ENCODE peak calls at places on chromosomes 16 and 17, in five cellular contexts. F, Y, H, S and C are unnamed samples.

GRCh38 chr17:61966201-61966600 is 38.4 kb upstream of the INTS2 start:
- DNase-seq in H (no peak), S (no peak), F (no peak), Y (no peak), C (no peak)

GRCh38 chr17:49925916-49926315 is 43.1 kb upstream of the DLX4 start:
- DNase-seq in S (no peak), F (peak), H (no peak), Y (no peak), C (no peak)

GRCh38 chr17:16428098-16428882 is 12.9 kb downstream of the TRPV2 start:
- DNase-seq in S (no peak), F (peak), H (peak), Y (peak), C (no peak)

GRCh38 chr16:59259074-59259963 is 525.2 kb upstream of the GOT2 start:
- DNase-seq in F (no peak), Y (no peak), H (no peak), S (peak), C (no peak)

GRCh38 chr16:89052824-89053724 is 40.6 kb upstream of the ACSF3 start:
- DNase-seq in Y (peak), S (peak), F (no peak), H (no peak), C (no peak)

GRCh38 chr16:53973021-53973420 is 269.1 kb downstream of the FTO start:
- DNase-seq in Y (no peak), F (no peak), H (no peak), S (no peak), C (no peak)

GRCh38 chr16:54707813-54708212 is 222.9 kb upstream of the IRX5 start:
- DNase-seq in H (no peak), Y (no peak), F (no peak), S (no peak), C (no peak)

GRCh38 chr16:89330177-89330856 is 112.8 kb downstream of the ZNF778 start:
- DNase-seq in Y (peak), S (peak), H (no peak), F (peak), C (no peak)

GRCh38 chr17:76265624-76266243 is 586 bp downstream of the UBALD2 start:
- DNase-seq in F (peak), Y (peak), S (peak), H (peak), C (peak)

GRCh38 chr17:21005367-21005766 is 37.4 kb downstream of the USP22 start:
- DNase-seq in F (no peak), S (no peak), Y (no peak), H (no peak), C (no peak)

DNA sequence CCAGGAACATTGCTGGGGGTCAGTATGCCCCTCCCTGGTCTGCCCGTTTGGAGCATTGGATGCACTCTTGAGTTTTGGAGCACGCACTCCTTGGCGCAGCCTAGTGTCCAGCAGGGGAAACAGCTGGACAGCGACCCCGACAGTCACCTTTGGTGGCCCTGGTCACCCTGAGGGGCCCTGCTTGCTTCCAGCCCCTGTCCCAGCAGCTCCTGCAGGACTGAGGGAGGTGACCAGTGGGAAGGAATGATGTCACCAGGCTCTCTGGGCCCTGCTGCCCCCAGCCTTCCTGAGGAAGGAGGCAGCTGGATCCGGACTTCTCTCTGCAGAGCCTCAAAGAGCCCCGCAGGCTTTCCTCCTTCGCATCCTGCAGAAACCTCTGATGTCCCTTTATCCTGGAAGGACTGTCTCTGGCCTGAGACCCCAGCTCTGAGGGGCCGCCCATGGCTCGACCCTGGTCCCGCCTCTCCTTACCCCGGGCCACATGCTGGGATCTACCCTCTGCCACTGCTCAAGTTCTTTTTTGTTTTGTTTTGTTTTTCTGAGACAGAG is 11.8 kb downstream of the ZSCAN10 start:
- DNase-seq in H (no peak), F (peak), S (no peak), Y (no peak), C (no peak)
- TF ChIP-seq CTCF in H (no peak), F (peak), S (peak), Y (no peak), C (no peak)

DNA sequence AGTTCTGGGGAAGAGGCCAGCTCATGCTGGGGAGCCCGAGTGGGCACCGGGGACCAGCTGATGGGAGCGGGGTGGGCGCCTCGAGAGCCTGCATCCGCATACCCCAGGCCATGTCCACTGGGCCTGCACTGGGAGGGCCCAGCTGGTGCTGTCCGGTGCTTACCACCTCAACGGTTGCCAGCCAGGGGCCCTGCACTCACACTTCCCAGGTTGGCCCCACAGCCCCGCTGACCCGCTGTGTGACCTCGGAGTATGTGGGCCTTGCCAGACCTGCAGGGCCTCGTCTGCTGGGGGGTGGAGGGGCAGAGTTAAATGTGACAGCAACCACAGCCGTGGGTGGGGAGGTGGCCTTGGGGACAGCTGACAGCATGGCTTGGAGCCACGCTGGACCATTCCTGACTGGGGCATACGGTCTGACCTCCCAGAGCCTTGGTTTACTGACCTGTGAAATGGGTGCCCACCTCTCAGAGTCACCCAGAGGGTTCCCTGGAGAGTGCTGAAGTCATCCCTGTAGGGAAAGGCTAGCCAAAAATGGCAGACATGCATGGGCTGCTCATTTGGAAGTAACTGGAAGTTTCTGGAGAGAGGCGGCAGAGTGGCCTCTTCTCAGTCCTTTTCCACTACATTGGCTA is 5.4 kb upstream of the GAA start:
- DNase-seq in H (no peak), F (no peak), S (no peak), Y (no peak), C (no peak)
- TF ChIP-seq CTCF in H (no peak), F (no peak), S (no peak), Y (no peak), C (no peak)

GRCh38 chr17:1323336-1323735 is 43.9 kb downstream of the TRARG1 start:
- DNase-seq in F (peak), H (no peak), Y (no peak), S (no peak), C (no peak)

GRCh38 chr17:1324201-1324750 is 44.8 kb downstream of the TRARG1 start:
- DNase-seq in F (no peak), S (no peak), Y (no peak), H (no peak), C (no peak)

GRCh38 chr17:1322469-1322868 is 43.0 kb downstream of the TRARG1 start:
- DNase-seq in H (no peak), Y (no peak), F (no peak), S (no peak), C (no peak)

GRCh38 chr17:1325766-1326165 is 46.3 kb downstream of the TRARG1 start:
- DNase-seq in S (no peak), H (no peak), Y (no peak), F (no peak), C (no peak)

GRCh38 chr17:1322014-1322428 is 42.6 kb downstream of the TRARG1 start:
- DNase-seq in S (no peak), Y (no peak), H (no peak), F (no peak), C (no peak)
- TF ChIP-seq CTCF in S (no peak), Y (no peak), H (no peak), F (no peak), C (no peak)

DNA sequence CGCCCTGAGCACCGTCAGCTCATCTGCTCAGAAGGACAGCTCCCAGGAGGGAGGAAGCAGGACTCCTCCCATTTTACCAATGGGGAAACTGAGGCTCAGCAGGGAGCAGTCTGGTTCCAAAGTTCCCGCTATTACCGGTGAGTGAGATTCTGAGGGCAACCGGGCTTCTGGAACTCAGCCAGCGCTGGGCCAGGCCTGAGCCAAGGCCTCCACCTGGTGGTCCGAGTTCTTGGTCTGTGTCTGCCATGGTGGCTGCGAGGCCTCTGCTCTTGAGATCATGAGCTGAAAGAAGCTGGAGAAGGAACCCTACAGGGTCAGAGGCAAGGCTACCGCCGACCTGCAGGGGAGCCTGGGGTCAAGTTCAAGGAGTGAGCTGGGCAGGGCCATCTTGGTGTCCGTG is 110.8 kb upstream of the GSE1 start:
- DNase-seq in H (no peak), Y (no peak), S (no peak), F (no peak), C (no peak)
- TF ChIP-seq CTCF in H (no peak), Y (no peak), S (no peak), F (no peak), C (no peak)

GRCh38 chr17:80498920-80499410 is 22.6 kb upstream of the NPTX1 start:
- DNase-seq in S (no peak), F (no peak), Y (no peak), H (no peak), C (no peak)
- TF ChIP-seq CTCF in S (no peak), F (no peak), Y (no peak), H (no peak), C (no peak)

GRCh38 chr17:80927791-80928216 is 63.8 kb upstream of the CHMP6 start:
- DNase-seq in F (peak), Y (no peak), H (no peak), S (peak), C (no peak)
- TF ChIP-seq CTCF in F (peak), Y (no peak), H (no peak), S (peak), C (no peak)

GRCh38 chr16:74652249-74652648 is 14.4 kb downstream of the RFWD3 start:
- DNase-seq in S (no peak), F (no peak), H (no peak), Y (no peak), C (no peak)

GRCh38 chr16:74654536-74654935 is 12.1 kb downstream of the RFWD3 start:
- DNase-seq in Y (no peak), H (no peak), S (no peak), F (no peak), C (no peak)

GRCh38 chr16:74651841-74652240 is 14.8 kb downstream of the RFWD3 start:
- DNase-seq in Y (no peak), S (no peak), H (no peak), F (no peak), C (no peak)

GRCh38 chr16:74650966-74651567 is 15.6 kb downstream of the RFWD3 start:
- DNase-seq in F (peak), S (no peak), H (no peak), Y (no peak), C (no peak)
- TF ChIP-seq CTCF in F (peak), S (peak), H (peak), Y (peak), C (peak)

DNA sequence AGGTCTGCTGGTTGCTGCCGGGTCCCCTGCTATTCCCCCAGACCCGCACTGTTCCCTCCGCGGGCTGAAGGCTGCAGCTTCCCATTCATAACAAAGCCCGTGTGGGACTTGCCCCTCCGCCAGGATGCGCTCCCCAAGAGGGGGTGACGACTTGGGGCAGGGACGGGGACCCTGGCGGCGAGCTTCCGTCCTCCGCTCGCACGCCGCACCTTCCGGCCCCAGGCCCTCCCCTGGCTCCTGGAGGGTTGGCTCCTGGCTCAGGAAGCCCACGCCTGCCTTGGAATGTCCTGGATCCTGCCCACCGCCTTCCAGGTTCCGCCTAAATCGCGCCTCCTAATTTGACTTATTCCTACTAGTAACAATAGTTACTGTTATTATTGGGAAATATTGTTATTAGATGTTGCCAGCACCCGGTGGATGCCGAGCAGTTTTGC is 1.1 kb upstream of the TFAP4 start:
- DNase-seq in Y (peak), S (peak), F (peak), H (peak), C (peak)
- TF ChIP-seq CTCF in Y (no peak), S (peak), F (peak), H (no peak), C (peak)

DNA sequence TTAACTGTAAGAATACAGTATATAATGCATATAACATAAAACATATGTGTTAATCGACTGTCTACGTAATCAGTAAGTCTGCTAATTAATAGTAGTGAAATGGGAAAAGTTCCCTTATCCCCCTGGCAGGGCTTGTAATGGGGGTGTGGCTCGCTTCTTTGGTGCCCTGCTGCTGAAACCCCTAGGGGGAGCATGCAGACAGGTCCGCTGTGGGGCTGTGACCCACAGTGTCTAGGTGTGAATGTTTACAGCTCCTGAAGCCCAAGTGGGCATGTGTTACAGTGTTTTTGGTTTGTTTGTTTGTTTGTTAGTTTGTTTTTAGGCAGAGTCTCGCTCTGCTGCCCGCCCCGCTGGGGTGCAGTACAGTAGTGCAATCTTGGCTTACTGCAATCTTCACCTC is 495.7 kb downstream of the SHISA9 start:
- DNase-seq in S (no peak), Y (no peak), H (no peak), F (no peak), C (no peak)
- TF ChIP-seq CTCF in S (no peak), Y (no peak), H (no peak), F (no peak), C (no peak)

GRCh38 chr16:56688762-56689161 is 6.5 kb downstream of the MT1X start:
- DNase-seq in S (no peak), F (no peak), H (no peak), Y (no peak), C (no peak)
- TF ChIP-seq CTCF in S (no peak), F (no peak), H (no peak), Y (no peak), C (no peak)